ENCODE peak calls at places on chromosomes 5 and 9, in seven cellular contexts. One of them, this sample, is unnamed.

GRCh38 chr9:89183146-89183545 is 4.5 kb upstream of the SHC3 start:
- DNase-seq in NCI-H1092 treated with DMSO at 0.1 percent for 48 hours: no peak
- DNase-seq in epithelial cell of esophagus: no peak
- DNase-seq in IMR-90: no peak
- DNase-seq in effector memory CD8-positive, alpha-beta T cell: no peak
- DNase-seq in activated T-cell treated with anti-CD3 and anti-CD28 coated beads, Interleukin-2, amount 50 U/mL, for 48 hours: no peak
- DNase-seq in Calu3: no peak
- DNase-seq in this sample: no peak

GRCh38 chr9:129145841-129146292 is 32.2 kb downstream of the IER5L start:
- DNase-seq in NCI-H1092 treated with DMSO at 0.1 percent for 48 hours: no peak
- DNase-seq in epithelial cell of esophagus: no peak
- DNase-seq in IMR-90: peak
- DNase-seq in effector memory CD8-positive, alpha-beta T cell: no peak
- DNase-seq in activated T-cell treated with anti-CD3 and anti-CD28 coated beads, Interleukin-2, amount 50 U/mL, for 48 hours: no peak
- DNase-seq in Calu3: no peak
- DNase-seq in this sample: no peak

GRCh38 chr9:137383453-137384115 is 39.4 kb downstream of the EXD3 start:
- DNase-seq in NCI-H1092 treated with DMSO at 0.1 percent for 48 hours: peak
- DNase-seq in epithelial cell of esophagus: no peak
- DNase-seq in IMR-90: no peak
- DNase-seq in effector memory CD8-positive, alpha-beta T cell: no peak
- DNase-seq in activated T-cell treated with anti-CD3 and anti-CD28 coated beads, Interleukin-2, amount 50 U/mL, for 48 hours: no peak
- DNase-seq in Calu3: no peak
- DNase-seq in this sample: no peak

GRCh38 chr5:59893436-59894227 is at the start of gene PDE4D:
- DNase-seq in NCI-H1092 treated with DMSO at 0.1 percent for 48 hours: peak
- DNase-seq in epithelial cell of esophagus: peak
- DNase-seq in IMR-90: peak
- DNase-seq in effector memory CD8-positive, alpha-beta T cell: no peak
- DNase-seq in activated T-cell treated with anti-CD3 and anti-CD28 coated beads, Interleukin-2, amount 50 U/mL, for 48 hours: peak
- DNase-seq in Calu3: peak
- DNase-seq in this sample: peak

GRCh38 chr5:152378730-152379129 is 26.3 kb downstream of the NMUR2 start:
- DNase-seq in NCI-H1092 treated with DMSO at 0.1 percent for 48 hours: no peak
- DNase-seq in epithelial cell of esophagus: peak
- DNase-seq in IMR-90: no peak
- DNase-seq in effector memory CD8-positive, alpha-beta T cell: no peak
- DNase-seq in activated T-cell treated with anti-CD3 and anti-CD28 coated beads, Interleukin-2, amount 50 U/mL, for 48 hours: no peak
- DNase-seq in Calu3: peak
- DNase-seq in this sample: no peak

GRCh38 chr5:119178435-119178834 is 107.5 kb downstream of the DMXL1 start:
- DNase-seq in NCI-H1092 treated with DMSO at 0.1 percent for 48 hours: no peak
- DNase-seq in epithelial cell of esophagus: no peak
- DNase-seq in IMR-90: no peak
- DNase-seq in effector memory CD8-positive, alpha-beta T cell: no peak
- DNase-seq in activated T-cell treated with anti-CD3 and anti-CD28 coated beads, Interleukin-2, amount 50 U/mL, for 48 hours: no peak
- DNase-seq in Calu3: no peak
- DNase-seq in this sample: no peak

GRCh38 chr9:89434636-89435314 is 63.1 kb downstream of the SEMA4D start:
- DNase-seq in NCI-H1092 treated with DMSO at 0.1 percent for 48 hours: no peak
- DNase-seq in epithelial cell of esophagus: no peak
- DNase-seq in IMR-90: no peak
- DNase-seq in effector memory CD8-positive, alpha-beta T cell: no peak
- DNase-seq in activated T-cell treated with anti-CD3 and anti-CD28 coated beads, Interleukin-2, amount 50 U/mL, for 48 hours: no peak
- DNase-seq in Calu3: no peak
- DNase-seq in this sample: no peak

GRCh38 chr5:141941307-141941706 is 16.7 kb downstream of the PCDH12 start:
- DNase-seq in NCI-H1092 treated with DMSO at 0.1 percent for 48 hours: no peak
- DNase-seq in epithelial cell of esophagus: peak
- DNase-seq in IMR-90: no peak
- DNase-seq in effector memory CD8-positive, alpha-beta T cell: no peak
- DNase-seq in activated T-cell treated with anti-CD3 and anti-CD28 coated beads, Interleukin-2, amount 50 U/mL, for 48 hours: no peak
- DNase-seq in Calu3: no peak
- DNase-seq in this sample: no peak

GRCh38 chr9:82488702-82489578 is 500.4 kb downstream of the SPATA31D1 start:
- DNase-seq in NCI-H1092 treated with DMSO at 0.1 percent for 48 hours: peak
- DNase-seq in epithelial cell of esophagus: peak
- DNase-seq in IMR-90: peak
- DNase-seq in effector memory CD8-positive, alpha-beta T cell: no peak
- DNase-seq in activated T-cell treated with anti-CD3 and anti-CD28 coated beads, Interleukin-2, amount 50 U/mL, for 48 hours: no peak
- DNase-seq in Calu3: peak
- DNase-seq in this sample: no peak

GRCh38 chr5:57316798-57317327 is 143.0 kb downstream of the GPBP1 start:
- DNase-seq in NCI-H1092 treated with DMSO at 0.1 percent for 48 hours: no peak
- DNase-seq in epithelial cell of esophagus: peak
- DNase-seq in IMR-90: peak
- DNase-seq in effector memory CD8-positive, alpha-beta T cell: no peak
- DNase-seq in activated T-cell treated with anti-CD3 and anti-CD28 coated beads, Interleukin-2, amount 50 U/mL, for 48 hours: no peak
- DNase-seq in Calu3: peak
- DNase-seq in this sample: no peak

GRCh38 chr5:55141945-55142690 is 17.9 kb upstream of the GPX8 start:
- DNase-seq in NCI-H1092 treated with DMSO at 0.1 percent for 48 hours: no peak
- DNase-seq in epithelial cell of esophagus: no peak
- DNase-seq in IMR-90: no peak
- DNase-seq in effector memory CD8-positive, alpha-beta T cell: no peak
- DNase-seq in activated T-cell treated with anti-CD3 and anti-CD28 coated beads, Interleukin-2, amount 50 U/mL, for 48 hours: peak
- DNase-seq in Calu3: no peak
- DNase-seq in this sample: no peak

GRCh38 chr5:151612689-151613427 is 21.7 kb upstream of the FAT2 start:
- DNase-seq in NCI-H1092 treated with DMSO at 0.1 percent for 48 hours: no peak
- DNase-seq in epithelial cell of esophagus: peak
- DNase-seq in IMR-90: peak
- DNase-seq in effector memory CD8-positive, alpha-beta T cell: peak
- DNase-seq in activated T-cell treated with anti-CD3 and anti-CD28 coated beads, Interleukin-2, amount 50 U/mL, for 48 hours: peak
- DNase-seq in Calu3: peak
- DNase-seq in this sample: no peak

GRCh38 chr9:84917366-84918063 is 248.0 kb downstream of the NTRK2 start:
- DNase-seq in NCI-H1092 treated with DMSO at 0.1 percent for 48 hours: peak
- DNase-seq in epithelial cell of esophagus: peak
- DNase-seq in IMR-90: no peak
- DNase-seq in effector memory CD8-positive, alpha-beta T cell: no peak
- DNase-seq in activated T-cell treated with anti-CD3 and anti-CD28 coated beads, Interleukin-2, amount 50 U/mL, for 48 hours: no peak
- DNase-seq in Calu3: no peak
- DNase-seq in this sample: no peak

GRCh38 chr9:7691909-7692308 is 107.7 kb downstream of the DMAC1 start:
- DNase-seq in NCI-H1092 treated with DMSO at 0.1 percent for 48 hours: no peak
- DNase-seq in epithelial cell of esophagus: no peak
- DNase-seq in IMR-90: no peak
- DNase-seq in effector memory CD8-positive, alpha-beta T cell: no peak
- DNase-seq in activated T-cell treated with anti-CD3 and anti-CD28 coated beads, Interleukin-2, amount 50 U/mL, for 48 hours: no peak
- DNase-seq in Calu3: no peak
- DNase-seq in this sample: peak

GRCh38 chr5:57745029-57745428 is 262.4 kb upstream of the ACTBL2 start:
- DNase-seq in NCI-H1092 treated with DMSO at 0.1 percent for 48 hours: no peak
- DNase-seq in epithelial cell of esophagus: no peak
- DNase-seq in IMR-90: peak
- DNase-seq in effector memory CD8-positive, alpha-beta T cell: no peak
- DNase-seq in activated T-cell treated with anti-CD3 and anti-CD28 coated beads, Interleukin-2, amount 50 U/mL, for 48 hours: no peak
- DNase-seq in Calu3: no peak
- DNase-seq in this sample: no peak

This sample was measured in KBM-7.